ENCODE peak calls at places on chromosome 18, in four cellular contexts. One of them, this sample, is unnamed.

GRCh38 chr18:54946149-54946581 is 13.1 kb downstream of the CCDC68 start:
- DNase-seq in NT2/D1: no peak
- DNase-seq in cerebellar nuclear complex: no peak
- DNase-seq in iPS DF 19.7: no peak
- DNase-seq in this sample: no peak

GRCh38 chr18:49031511-49032188 is 80.9 kb upstream of the SMAD7 start:
- DNase-seq in cerebellar nuclear complex: no peak
- DNase-seq in NT2/D1: no peak
- DNase-seq in iPS DF 19.7: no peak
- DNase-seq in this sample: no peak

GRCh38 chr18:42052137-42052708 is 97.2 kb downstream of the PIK3C3 start:
- DNase-seq in NT2/D1: no peak
- DNase-seq in iPS DF 19.7: no peak
- DNase-seq in cerebellar nuclear complex: no peak
- DNase-seq in this sample: no peak

GRCh38 chr18:3463052-3463451 is 13.1 kb downstream of the TGIF1 start:
- DNase-seq in cerebellar nuclear complex: no peak
- DNase-seq in NT2/D1: no peak
- DNase-seq in iPS DF 19.7: no peak
- DNase-seq in this sample: no peak

GRCh38 chr18:48339692-48340091 is 69.5 kb downstream of the ZBTB7C start:
- DNase-seq in cerebellar nuclear complex: no peak
- DNase-seq in iPS DF 19.7: no peak
- DNase-seq in NT2/D1: no peak
- DNase-seq in this sample: no peak

GRCh38 chr18:48904086-48904485 is 46.7 kb downstream of the SMAD7 start:
- DNase-seq in cerebellar nuclear complex: no peak
- DNase-seq in iPS DF 19.7: no peak
- DNase-seq in NT2/D1: no peak
- DNase-seq in this sample: no peak

GRCh38 chr18:23718243-23718720 is 29.0 kb downstream of the LAMA3 start:
- DNase-seq in NT2/D1: no peak
- DNase-seq in cerebellar nuclear complex: no peak
- DNase-seq in iPS DF 19.7: no peak
- DNase-seq in this sample: no peak

GRCh38 chr18:43789234-43790000 is 512.1 kb upstream of the SYT4 start:
- DNase-seq in iPS DF 19.7: no peak
- DNase-seq in NT2/D1: no peak
- DNase-seq in cerebellar nuclear complex: no peak
- DNase-seq in this sample: peak; percentile 33

GRCh38 chr18:41949206-41949920 is 5.7 kb upstream of the PIK3C3 start:
- DNase-seq in NT2/D1: no peak
- DNase-seq in cerebellar nuclear complex: no peak
- DNase-seq in iPS DF 19.7: no peak
- DNase-seq in this sample: no peak

GRCh38 chr18:32851936-32852335 is 79.1 kb upstream of the KLHL14 start:
- DNase-seq in NT2/D1: no peak
- DNase-seq in cerebellar nuclear complex: no peak
- DNase-seq in iPS DF 19.7: no peak
- DNase-seq in this sample: no peak

GRCh38 chr18:9575558-9575957 is 38.8 kb downstream of the PPP4R1 start:
- DNase-seq in iPS DF 19.7: peak; percentile 17
- DNase-seq in NT2/D1: peak; percentile 11
- DNase-seq in cerebellar nuclear complex: no peak
- DNase-seq in this sample: peak; percentile 95

GRCh38 chr18:63311481-63312409 is 7.8 kb downstream of the BCL2 start:
- DNase-seq in cerebellar nuclear complex: no peak
- DNase-seq in NT2/D1: no peak
- DNase-seq in iPS DF 19.7: no peak
- DNase-seq in this sample: no peak

GRCh38 chr18:57784034-57784815 is 18.9 kb downstream of the ATP8B1 start:
- DNase-seq in cerebellar nuclear complex: no peak
- DNase-seq in NT2/D1: no peak
- DNase-seq in iPS DF 19.7: no peak
- DNase-seq in this sample: no peak

GRCh38 chr18:35473562-35473961 is 24.2 kb downstream of the INO80C start:
- DNase-seq in cerebellar nuclear complex: no peak
- DNase-seq in NT2/D1: no peak
- DNase-seq in iPS DF 19.7: no peak
- DNase-seq in this sample: no peak

GRCh38 chr18:38932752-38933151 is 1367.2 kb upstream of the CELF4 start:
- DNase-seq in NT2/D1: no peak
- DNase-seq in iPS DF 19.7: no peak
- DNase-seq in cerebellar nuclear complex: no peak
- DNase-seq in this sample: no peak

GRCh38 chr18:37671530-37671929 is 105.9 kb upstream of the CELF4 start:
- DNase-seq in iPS DF 19.7: no peak
- DNase-seq in NT2/D1: no peak
- DNase-seq in cerebellar nuclear complex: no peak
- DNase-seq in this sample: no peak

GRCh38 chr18:11591957-11592356 is 17.4 kb upstream of the SLC35G4 start:
- DNase-seq in cerebellar nuclear complex: no peak
- DNase-seq in iPS DF 19.7: peak; percentile 23
- DNase-seq in NT2/D1: no peak
- DNase-seq in this sample: no peak

GRCh38 chr18:80168982-80169381 is 59.9 kb downstream of the ADNP2 start:
- DNase-seq in cerebellar nuclear complex: no peak
- DNase-seq in iPS DF 19.7: no peak
- DNase-seq in NT2/D1: no peak
- DNase-seq in this sample: no peak

GRCh38 chr18:35616664-35617423 is 35.3 kb downstream of the GALNT1 start:
- DNase-seq in NT2/D1: no peak
- DNase-seq in iPS DF 19.7: no peak
- DNase-seq in cerebellar nuclear complex: no peak
- DNase-seq in this sample: no peak

GRCh38 chr18:27040796-27041195 is 144.3 kb downstream of the CHST9 start:
- DNase-seq in cerebellar nuclear complex: no peak
- DNase-seq in iPS DF 19.7: no peak
- DNase-seq in NT2/D1: no peak
- DNase-seq in this sample: no peak

GRCh38 chr18:77054606-77055428 is 77.8 kb downstream of the MBP start:
- DNase-seq in cerebellar nuclear complex: no peak
- DNase-seq in NT2/D1: no peak
- DNase-seq in iPS DF 19.7: no peak
- DNase-seq in this sample: no peak

GRCh38 chr18:73807551-73808192 is 340.0 kb downstream of the FBXO15 start:
- DNase-seq in cerebellar nuclear complex: no peak
- DNase-seq in NT2/D1: no peak
- DNase-seq in iPS DF 19.7: no peak
- DNase-seq in this sample: no peak

GRCh38 chr18:35026407-35027061 is 14.7 kb upstream of the MAPRE2 start:
- DNase-seq in NT2/D1: no peak
- DNase-seq in cerebellar nuclear complex: no peak
- DNase-seq in iPS DF 19.7: no peak
- DNase-seq in this sample: no peak

GRCh38 chr18:37421349-37422080 is 144.1 kb downstream of the CELF4 start:
- DNase-seq in iPS DF 19.7: no peak
- DNase-seq in NT2/D1: no peak
- DNase-seq in cerebellar nuclear complex: no peak
- DNase-seq in this sample: no peak

GRCh38 chr18:39952816-39953215 is 2002.2 kb upstream of the PIK3C3 start:
- DNase-seq in iPS DF 19.7: no peak
- DNase-seq in cerebellar nuclear complex: no peak
- DNase-seq in NT2/D1: no peak
- DNase-seq in this sample: no peak